ENCODE peak calls at places on chromosomes 3 and 15, in four cellular contexts. R, N, S and K are unnamed samples.

GRCh38 chr3:22296641-22297040 is 545.6 kb upstream of the ZNF385D start:
- DNase-seq in R (peak), N (no peak), S (no peak), K (no peak)

GRCh38 chr15:31437686-31438085 is 111.1 kb downstream of the KLF13 start:
- DNase-seq in N (no peak), S (no peak), R (no peak), K (no peak)

GRCh38 chr3:123605789-123606234 is 21.0 kb upstream of the HACD2 start:
- DNase-seq in R (peak), S (peak), N (no peak), K (peak)

GRCh38 chr3:176948123-176948522 is 249.2 kb downstream of the TBL1XR1 start:
- DNase-seq in N (no peak), S (no peak), R (no peak), K (no peak)

GRCh38 chr3:5348229-5348628 is 160.7 kb downstream of the EDEM1 start:
- DNase-seq in R (no peak), S (no peak), N (no peak), K (no peak)

GRCh38 chr3:133487920-133488540 is 85.5 kb upstream of the CDV3 start:
- DNase-seq in R (peak), S (no peak), N (no peak), K (no peak)

GRCh38 chr3:149507491-149508324 is 33.2 kb downstream of the TM4SF4 start:
- DNase-seq in N (no peak), S (peak), R (peak), K (peak)

GRCh38 chr15:70762469-70763119 is 764 bp downstream of the UACA start:
- DNase-seq in S (peak), N (peak), R (peak), K (peak)

GRCh38 chr3:134323966-134324962 is 50.0 kb downstream of the AMOTL2 start:
- DNase-seq in R (no peak), S (no peak), N (no peak), K (no peak)

GRCh38 chr3:147538034-147538433 is 128.9 kb downstream of the ZIC1 start:
- DNase-seq in N (peak), S (no peak), R (no peak), K (no peak)

GRCh38 chr3:11568503-11569155 is 75.1 kb downstream of the VGLL4 start:
- DNase-seq in N (no peak), R (peak), S (peak), K (peak)

GRCh38 chr3:51819709-51820406 is 40.8 kb upstream of the IQCF6 start:
- DNase-seq in S (no peak), N (no peak), R (no peak), K (no peak)

GRCh38 chr15:36831125-36831914 is 251.9 kb downstream of the CDIN1 start:
- DNase-seq in N (no peak), R (peak), S (peak), K (peak)

GRCh38 chr15:38535451-38536200 is 29.0 kb downstream of the RASGRP1 start:
- DNase-seq in S (no peak), N (no peak), R (no peak), K (no peak)

GRCh38 chr3:4948395-4948794 is 30.8 kb upstream of the BHLHE40 start:
- DNase-seq in R (no peak), N (no peak), S (no peak), K (no peak)

GRCh38 chr3:42387802-42388651 is 22.4 kb downstream of the LYZL4 start:
- DNase-seq in S (no peak), R (peak), N (peak), K (no peak)

GRCh38 chr3:178439504-178439903 is 96.7 kb upstream of the KCNMB2 start:
- DNase-seq in N (no peak), R (peak), S (peak), K (peak)

GRCh38 chr3:13600950-13601691 is 52.2 kb downstream of the FBLN2 start:
- DNase-seq in N (no peak), R (peak), S (peak), K (peak)

GRCh38 chr3:113243846-113244245 is 32.5 kb downstream of the BOC start:
- DNase-seq in S (no peak), N (no peak), R (no peak), K (no peak)

GRCh38 chr3:65995030-65995429 is 43.7 kb downstream of the MAGI1 start:
- DNase-seq in N (no peak), S (no peak), R (peak), K (peak)

GRCh38 chr3:50267280-50267913 is 1.6 kb upstream of the SEMA3B start:
- DNase-seq in R (no peak), N (no peak), S (no peak), K (no peak)

GRCh38 chr3:87033205-87033604 is 42.3 kb upstream of the VGLL3 start:
- DNase-seq in N (no peak), R (no peak), S (no peak), K (no peak)

GRCh38 chr3:174769171-174769570 is 90.0 kb upstream of the NAALADL2 start:
- DNase-seq in N (no peak), S (no peak), R (no peak), K (no peak)

GRCh38 chr15:80228959-80229610 is 22.9 kb downstream of the CTXND1 start:
- DNase-seq in R (peak), S (no peak), N (no peak), K (peak)

GRCh38 chr3:124905093-124905492 is 17.9 kb upstream of the ITGB5 start:
- DNase-seq in N (no peak), R (no peak), S (no peak), K (no peak)

GRCh38 chr3:46378426-46378942 is 7.7 kb downstream of the CCR5 start:
- DNase-seq in S (peak), R (peak), N (peak), K (peak)

GRCh38 chr3:71659758-71660666 is 65.2 kb downstream of the EIF4E3 start:
- DNase-seq in R (no peak), N (no peak), S (no peak), K (no peak)

GRCh38 chr3:59266551-59266950 is 216.7 kb upstream of the CFAP20DC start:
- DNase-seq in S (no peak), R (peak), N (no peak), K (peak)

GRCh38 chr15:44101286-44101685 is 93.8 kb downstream of the FRMD5 start:
- DNase-seq in N (no peak), R (no peak), S (no peak), K (no peak)
- H2AFZ ChIP-seq in N (no peak), R (no peak), S (no peak), K (no peak)

DNA sequence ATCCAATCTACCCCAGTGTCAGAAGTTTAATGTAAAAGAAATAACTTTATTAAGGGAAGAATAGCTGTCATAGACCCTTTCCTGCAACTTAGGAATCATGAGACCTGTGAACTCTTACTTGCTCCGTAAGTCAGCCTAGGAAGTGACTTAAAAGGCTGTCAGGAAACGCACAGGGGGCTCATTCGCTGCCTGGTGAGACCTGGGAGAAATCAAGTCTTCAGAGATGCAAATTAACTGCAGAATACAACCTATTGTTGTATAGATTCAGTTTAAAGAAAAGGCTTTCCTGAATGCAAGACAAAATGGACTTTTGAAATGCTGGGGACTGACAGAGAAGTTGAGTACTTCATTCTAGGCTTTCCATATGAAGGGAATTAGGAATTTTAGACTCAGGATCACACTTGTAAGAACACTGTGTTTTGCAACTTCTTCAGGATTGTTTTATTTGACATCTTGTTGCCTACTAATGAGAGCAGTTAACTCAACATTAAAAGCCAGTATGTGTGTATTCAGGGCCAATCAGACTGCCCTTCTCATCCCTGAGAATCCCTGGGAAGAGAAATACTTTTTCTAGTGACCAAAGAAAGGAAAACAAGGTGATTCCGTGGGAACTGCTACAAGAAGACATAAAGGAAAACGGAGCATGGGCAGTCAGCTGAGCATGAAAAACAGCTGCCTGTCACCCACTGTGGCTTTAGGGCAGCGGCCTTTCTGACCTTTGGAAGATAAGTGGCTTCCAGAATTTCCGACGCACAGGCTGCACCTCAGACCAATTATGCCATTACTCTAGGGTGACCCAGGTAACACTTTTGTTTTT is 18.5 kb upstream of the DPPA4 start:
- DNase-seq in R (peak), S (no peak), N (no peak), K (no peak)
- H2AFZ ChIP-seq in R (no peak), S (no peak), N (no peak), K (no peak)

GRCh38 chr3:107954845-107955244 is 136.0 kb downstream of the CD47 start:
- DNase-seq in N (peak), S (no peak), R (no peak), K (no peak)

GRCh38 chr3:107957506-107957905 is 133.3 kb downstream of the CD47 start:
- DNase-seq in R (peak), N (no peak), S (no peak), K (no peak)

GRCh38 chr3:107959767-107960166 is 131.1 kb downstream of the CD47 start:
- DNase-seq in R (peak), S (no peak), N (no peak), K (no peak)

GRCh38 chr3:107958151-107958550 is 132.7 kb downstream of the CD47 start:
- DNase-seq in S (no peak), R (no peak), N (no peak), K (no peak)

GRCh38 chr3:107956991-107957467 is 133.8 kb downstream of the CD47 start:
- DNase-seq in R (peak), N (no peak), S (no peak), K (no peak)
- H2AFZ ChIP-seq in R (no peak), N (no peak), S (no peak), K (peak)

GRCh38 chr3:43997788-43998373 is 243.8 kb upstream of the TOPAZ1 start:
- DNase-seq in S (peak), N (no peak), R (no peak), K (no peak)

GRCh38 chr3:43996379-43997301 is 245.0 kb upstream of the TOPAZ1 start:
- DNase-seq in S (peak), R (peak), N (peak), K (peak)

GRCh38 chr3:43999920-44000319 is 241.8 kb upstream of the TOPAZ1 start:
- DNase-seq in N (no peak), R (no peak), S (no peak), K (no peak)

GRCh38 chr3:43998841-43999805 is 242.6 kb upstream of the TOPAZ1 start:
- DNase-seq in R (peak), N (peak), S (peak), K (peak)

DNA sequence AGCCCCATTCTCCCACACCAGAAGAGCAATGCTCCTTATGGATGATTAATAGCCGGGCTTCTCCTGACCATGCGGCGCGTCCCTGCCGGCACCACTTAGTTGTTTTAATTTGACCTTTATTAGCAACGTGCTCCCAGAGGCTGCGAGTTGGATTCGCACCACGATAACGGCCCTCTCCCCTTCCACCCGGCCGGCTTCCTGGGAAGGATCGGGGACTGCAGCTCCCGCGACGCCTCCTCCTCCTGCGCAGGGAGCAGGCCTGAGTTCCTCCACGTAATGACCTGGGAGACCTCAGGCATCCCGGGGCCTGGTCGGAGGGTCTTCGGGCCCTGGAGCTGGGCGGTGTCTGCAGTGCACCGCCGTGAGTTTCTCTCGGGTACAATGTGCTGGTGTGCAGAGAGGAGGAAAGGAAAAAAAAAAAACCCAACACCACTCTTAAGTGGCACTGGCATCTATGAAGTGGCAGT is 243.3 kb upstream of the TOPAZ1 start:
- DNase-seq in R (peak), N (peak), S (no peak), K (no peak)
- H2AFZ ChIP-seq in R (no peak), N (peak), S (peak), K (peak)

GRCh38 chr15:49085696-49086459 is 39.6 kb upstream of the SECISBP2L start:
- DNase-seq in N (no peak), R (no peak), S (no peak), K (no peak)

GRCh38 chr15:49079340-49080039 is 33.2 kb upstream of the SECISBP2L start:
- DNase-seq in N (no peak), R (no peak), S (no peak), K (no peak)

GRCh38 chr15:49084285-49084570 is 38.0 kb upstream of the SECISBP2L start:
- DNase-seq in R (no peak), S (no peak), N (no peak), K (no peak)

GRCh38 chr15:49083471-49084284 is 37.4 kb upstream of the SECISBP2L start:
- DNase-seq in N (no peak), R (peak), S (no peak), K (no peak)

GRCh38 chr15:49082960-49083359 is 36.7 kb upstream of the SECISBP2L start:
- DNase-seq in S (no peak), N (no peak), R (peak), K (no peak)
- H2AFZ ChIP-seq in S (no peak), N (no peak), R (no peak), K (no peak)

GRCh38 chr15:74432968-74433591 is 678 bp downstream of the SEMA7A start:
- DNase-seq in N (no peak), S (no peak), R (no peak), K (no peak)
- H2AFZ ChIP-seq in N (peak), S (no peak), R (peak), K (peak)

GRCh38 chr3:116020495-116020894 is 397.2 kb downstream of the GAP43 start:
- DNase-seq in S (no peak), R (peak), N (no peak), K (peak)
- H2AFZ ChIP-seq in S (peak), R (no peak), N (no peak), K (no peak)

GRCh38 chr15:60804551-60804950 is 325.6 kb upstream of the ICE2 start:
- DNase-seq in N (no peak), R (no peak), S (no peak), K (no peak)
- H2AFZ ChIP-seq in N (no peak), R (no peak), S (no peak), K (no peak)

GRCh38 chr3:30288830-30289229 is 317.6 kb upstream of the TGFBR2 start:
- DNase-seq in N (no peak), S (no peak), R (no peak), K (no peak)

GRCh38 chr3:30289324-30289723 is 317.1 kb upstream of the TGFBR2 start:
- DNase-seq in N (no peak), S (no peak), R (no peak), K (no peak)

GRCh38 chr3:30285188-30286006 is 321.0 kb upstream of the TGFBR2 start:
- DNase-seq in N (no peak), R (no peak), S (no peak), K (no peak)

GRCh38 chr3:30286811-30287210 is 319.6 kb upstream of the TGFBR2 start:
- DNase-seq in R (no peak), N (no peak), S (no peak), K (no peak)

DNA sequence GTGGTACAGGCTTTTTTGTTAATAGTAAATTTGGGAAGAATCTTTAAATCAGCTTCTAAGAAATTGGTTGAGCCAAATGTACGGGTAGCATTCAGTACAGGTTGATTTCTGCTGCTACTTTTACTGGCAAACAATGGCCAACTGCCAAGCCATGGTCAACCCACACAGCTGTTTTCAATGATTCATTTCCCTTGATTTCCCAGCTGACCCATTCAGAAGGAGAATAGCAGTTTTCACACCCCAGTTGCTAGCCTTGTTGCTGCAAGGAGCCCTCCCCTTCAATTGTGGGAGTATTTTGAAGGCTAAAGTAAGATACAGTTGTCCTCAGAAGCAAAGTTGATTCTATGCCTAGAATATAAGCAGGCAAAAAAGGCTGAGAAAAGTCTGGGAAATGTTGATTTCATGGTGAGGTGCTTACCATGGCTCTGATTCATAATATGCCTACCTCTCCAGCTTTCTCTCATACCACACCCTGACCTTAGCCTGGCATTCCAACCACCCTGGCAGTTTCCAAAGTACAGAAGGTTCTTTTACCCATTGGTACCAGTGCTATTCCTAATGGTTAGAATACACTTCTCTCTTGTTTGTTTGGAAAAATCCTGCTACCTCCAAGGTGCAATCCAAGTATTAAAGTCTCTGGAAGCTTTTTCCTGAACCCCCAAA is 320.3 kb upstream of the TGFBR2 start:
- DNase-seq in R (peak), N (no peak), S (peak), K (peak)
- H2AFZ ChIP-seq in R (no peak), N (no peak), S (no peak), K (peak)

GRCh38 chr3:105626739-105627138 is 242.1 kb downstream of the CBLB start:
- DNase-seq in R (no peak), S (no peak), N (no peak), K (no peak)

GRCh38 chr3:105634719-105635118 is 234.1 kb downstream of the CBLB start:
- DNase-seq in R (no peak), S (no peak), N (no peak), K (no peak)

GRCh38 chr3:105629725-105630124 is 239.1 kb downstream of the CBLB start:
- DNase-seq in S (no peak), R (no peak), N (no peak), K (peak)
- H2AFZ ChIP-seq in S (no peak), R (no peak), N (no peak), K (no peak)